ENCODE peak calls at places on chromosomes 6 and 20, in nine cellular contexts. E, Y, Z, W, C, T, G, S and R are unnamed samples.

GRCh38 chr20:61972910-61973508 is 92.7 kb downstream of the TAF4 start:
- DNase-seq in G (no peak), S (no peak), W (no peak), T (no peak), C (no peak), Y (no peak), Z (peak), E (no peak), R (no peak)

GRCh38 chr6:7922596-7922995 is 12.0 kb upstream of the TXNDC5 start:
- DNase-seq in W (no peak), T (no peak), Y (no peak), Z (no peak), G (no peak), S (no peak), C (no peak), E (peak), R (no peak)

GRCh38 chr6:11654876-11655275 is 117.3 kb downstream of the TMEM170B start:
- DNase-seq in G (no peak), W (no peak), C (no peak), S (no peak), T (no peak), Z (no peak), E (no peak), Y (no peak), R (no peak)

GRCh38 chr6:3573670-3574069 is 116.8 kb upstream of the SLC22A23 start:
- DNase-seq in T (no peak), C (no peak), E (no peak), Y (no peak), Z (no peak), G (no peak), S (no peak), W (no peak), R (no peak)

GRCh38 chr6:101114703-101115102 is 233.6 kb upstream of the ASCC3 start:
- DNase-seq in C (peak), Y (no peak), T (no peak), G (no peak), E (peak), W (no peak), S (peak), Z (no peak), R (no peak)

GRCh38 chr6:143397229-143398222 is 53.0 kb downstream of the ADAT2 start:
- DNase-seq in Z (no peak), W (peak), Y (no peak), E (peak), C (peak), G (peak), S (no peak), T (peak), R (no peak)

GRCh38 chr20:59780494-59781185 is 152.8 kb downstream of the SYCP2 start:
- DNase-seq in W (no peak), C (no peak), Z (no peak), S (no peak), T (no peak), E (no peak), Y (no peak), G (peak), R (no peak)

GRCh38 chr6:25942561-25943147 is 12.2 kb upstream of the SLC17A2 start:
- DNase-seq in S (peak), G (no peak), W (no peak), T (no peak), Y (no peak), E (peak), C (peak), Z (no peak), R (no peak)

GRCh38 chr20:14928083-14928482 is 590.7 kb upstream of the FLRT3 start:
- DNase-seq in T (no peak), C (no peak), W (no peak), G (no peak), S (no peak), Z (no peak), E (peak), Y (no peak), R (no peak)

GRCh38 chr6:132130530-132131298 is 179.5 kb upstream of the CCN2 start:
- DNase-seq in E (no peak), Z (peak), T (no peak), W (no peak), G (no peak), C (no peak), Y (no peak), S (no peak), R (no peak)

GRCh38 chr20:41072099-41072798 is 43.6 kb downstream of the TOP1 start:
- DNase-seq in E (peak), T (no peak), C (no peak), Y (no peak), Z (no peak), G (no peak), S (no peak), W (no peak), R (no peak)